ENCODE peak calls at places on chromosomes 13 and 19, in seven cellular contexts. K is PC-3; O is CD4-positive, alpha-beta memory T cell; F is CD4-positive, CD25-positive, alpha-beta regulatory T cell; Q is cardiac muscle cell; H is stomach; T is CD8-positive, alpha-beta T cell. I is an unnamed sample. For H3K36me3 and H3K4me1, the result is how much of the 10 kb centered on the place peaks cover.

GRCh38 chr19:5436101-5436947 is 18.9 kb upstream of the ZNRF4 start:
- DNase-seq in K (peak), O (no peak), F (no peak), Q (peak), H (no peak), T (no peak), I (peak)

GRCh38 chr13:113759525-113760137 is 605 bp downstream of the TMEM255B start:
- DNase-seq in K (peak), O (no peak), F (no peak), Q (peak), H (peak), T (no peak), I (no peak)

GRCh38 chr13:113998781-113999617 is 25.1 kb upstream of the C13orf46 start:
- DNase-seq in K (no peak), O (no peak), F (no peak), Q (no peak), H (no peak), T (no peak), I (no peak)

GRCh38 chr13:53873558-53873957 is 844.9 kb downstream of the OLFM4 start:
- DNase-seq in K (no peak), O (no peak), F (no peak), Q (no peak), H (no peak), T (no peak), I (no peak)

GRCh38 chr13:39637890-39638289 is 17.6 kb upstream of the COG6 start:
- DNase-seq in K (no peak), O (no peak), F (no peak), Q (no peak), H (no peak), T (no peak), I (no peak)

GRCh38 chr19:55640577-55641375 is at the start of gene ZNF580:
- DNase-seq in K (peak), O (peak), F (peak), Q (peak), H (peak), T (peak), I (peak)

GRCh38 chr19:48991823-48992570 is 1.1 kb downstream of the GYS1 start:
- DNase-seq in K (peak), O (no peak), F (no peak), Q (peak), H (peak), T (no peak), I (peak)

GRCh38 chr13:46909037-46909436 is 12.2 kb upstream of the HTR2A start:
- DNase-seq in K (no peak), O (no peak), F (no peak), Q (peak), H (no peak), T (no peak), I (no peak)

GRCh38 chr13:111909501-111909900 is 157.4 kb upstream of the SOX1 start:
- DNase-seq in K (no peak), O (no peak), F (no peak), Q (no peak), H (no peak), T (no peak), I (no peak)

GRCh38 chr13:71828117-71828516 is 38.9 kb downstream of the DACH1 start:
- DNase-seq in K (no peak), O (no peak), F (no peak), Q (no peak), H (no peak), T (no peak), I (peak)

GRCh38 chr13:100262404-100262803 is 173.5 kb downstream of the PCCA start:
- DNase-seq in K (no peak), O (no peak), F (no peak), Q (no peak), H (no peak), T (no peak), I (no peak)

GRCh38 chr13:40187836-40188591 is 478.4 kb downstream of the FOXO1 start:
- DNase-seq in K (no peak), O (peak), F (peak), Q (no peak), H (no peak), T (peak), I (no peak)

GRCh38 chr13:40812724-40813445 is 23.5 kb downstream of the SLC25A15 start:
- DNase-seq in K (peak), O (no peak), F (no peak), Q (peak), H (no peak), T (no peak), I (no peak)

GRCh38 chr13:106599875-106600797 is 32.2 kb upstream of the ARGLU1 start:
- DNase-seq in K (peak), O (peak), F (peak), Q (peak), H (no peak), T (no peak), I (no peak)

GRCh38 chr13:33763021-33763420 is 54.9 kb upstream of the RFC3 start:
- DNase-seq in K (no peak), O (no peak), F (no peak), Q (peak), H (no peak), T (no peak), I (no peak)

GRCh38 chr19:2613507-2614295 is 88.8 kb downstream of the GNG7 start:
- DNase-seq in K (peak), O (peak), F (peak), Q (peak), H (peak), T (peak), I (peak)

GRCh38 chr19:1249990-1250298 is 1.6 kb downstream of the MIDN start:
- DNase-seq in K (no peak), O (no peak), F (no peak), Q (no peak), H (no peak), T (no peak), I (no peak)

GRCh38 chr19:46764817-46765291 is 18.6 kb upstream of the STRN4 start:
- DNase-seq in K (no peak), O (no peak), F (no peak), Q (no peak), H (no peak), T (no peak), I (no peak)

GRCh38 chr13:45356966-45357689 is 16.1 kb upstream of the TPT1 start:
- DNase-seq in K (no peak), O (no peak), F (no peak), Q (no peak), H (no peak), T (no peak), I (no peak)

GRCh38 chr13:28684257-28684656 is 25.3 kb downstream of the POMP start:
- DNase-seq in K (no peak), O (no peak), F (no peak), Q (no peak), H (no peak), T (no peak), I (peak)

GRCh38 chr13:99346328-99347070 is 39.3 kb upstream of the GPR183 start:
- DNase-seq in K (no peak), O (no peak), F (no peak), Q (no peak), H (no peak), T (no peak), I (no peak)

GRCh38 chr13:93039131-93039530 is 187.5 kb upstream of the GPC6 start:
- DNase-seq in K (no peak), O (no peak), F (no peak), Q (peak), H (no peak), T (no peak), I (no peak)

GRCh38 chr13:63124863-63125262 is 1709.2 kb upstream of the PCDH20 start:
- DNase-seq in K (peak), O (no peak), F (no peak), Q (peak), H (no peak), T (no peak), I (no peak)

GRCh38 chr19:47863514-47863936 is 4.5 kb downstream of the TPRX2 start:
- DNase-seq in K (peak), O (peak), F (peak), Q (peak), H (peak), T (peak), I (peak)

GRCh38 chr13:26480246-26480855 is 77.1 kb upstream of the WASF3 start:
- DNase-seq in K (peak), O (no peak), F (no peak), Q (peak), H (no peak), T (no peak), I (no peak)

GRCh38 chr19:46950526-46951235 is 69.0 kb upstream of the NPAS1 start:
- DNase-seq in K (no peak), O (no peak), F (no peak), Q (no peak), H (no peak), T (no peak), I (no peak)

GRCh38 chr13:72853000-72853399 is 71.1 kb downstream of the PIBF1 start:
- DNase-seq in K (no peak), O (no peak), F (no peak), Q (peak), H (no peak), T (no peak), I (no peak)

GRCh38 chr13:112042496-112042895 is 24.5 kb upstream of the SOX1 start:
- DNase-seq in K (peak), O (no peak), F (no peak), Q (no peak), H (no peak), T (no peak), I (no peak)

GRCh38 chr13:44396295-44396962 is 22.8 kb downstream of the SERP2 start:
- DNase-seq in K (no peak), O (no peak), F (no peak), Q (no peak), H (no peak), T (no peak), I (no peak)

GRCh38 chr13:37316935-37317334 is 211.5 kb upstream of the CSNK1A1L start:
- DNase-seq in K (no peak), O (no peak), F (no peak), Q (no peak), H (no peak), T (no peak), I (no peak)

GRCh38 chr19:4365791-4366665 is 22.7 kb downstream of the MPND start:
- DNase-seq in K (no peak), O (no peak), F (no peak), Q (no peak), H (no peak), T (no peak), I (no peak)

GRCh38 chr19:45814166-45814780 is 835 bp downstream of the RSPH6A start:
- DNase-seq in K (no peak), O (no peak), F (no peak), Q (no peak), H (no peak), T (no peak), I (no peak)

GRCh38 chr13:44573790-44574465 is 2.2 kb downstream of the TSC22D1 start:
- DNase-seq in K (peak), O (no peak), F (peak), Q (peak), H (peak), T (no peak), I (peak)

GRCh38 chr19:32287086-32287485 is 58.3 kb upstream of the ZNF507 start:
- DNase-seq in K (no peak), O (no peak), F (no peak), Q (peak), H (no peak), T (no peak), I (no peak)

GRCh38 chr13:46804391-46804815 is 7.4 kb upstream of the ESD start:
- DNase-seq in K (peak), O (no peak), F (no peak), Q (peak), H (no peak), T (no peak), I (no peak)

GRCh38 chr13:37446503-37446902 is 152.1 kb downstream of the POSTN start:
- DNase-seq in K (peak), O (no peak), F (no peak), Q (peak), H (no peak), T (no peak), I (no peak)

GRCh38 chr13:27097691-27098090 is 73.9 kb downstream of the USP12 start:
- DNase-seq in K (no peak), O (no peak), F (no peak), Q (no peak), H (no peak), T (no peak), I (no peak)

GRCh38 chr19:36120984-36121358 is 5.7 kb downstream of the TBCB start:
- DNase-seq in K (no peak), O (no peak), F (no peak), Q (no peak), H (no peak), T (no peak), I (no peak)

GRCh38 chr19:36116344-36116637 is 1.0 kb downstream of the TBCB start:
- DNase-seq in K (no peak), O (no peak), F (no peak), Q (no peak), H (no peak), T (no peak), I (no peak)

GRCh38 chr19:36120092-36120983 is 5.1 kb downstream of the TBCB start:
- DNase-seq in K (no peak), O (no peak), F (no peak), Q (no peak), H (no peak), T (no peak), I (peak)

GRCh38 chr19:36125557-36125956 is 10.3 kb downstream of the TBCB start:
- DNase-seq in K (no peak), O (no peak), F (no peak), Q (no peak), H (no peak), T (no peak), I (no peak)

DNA sequence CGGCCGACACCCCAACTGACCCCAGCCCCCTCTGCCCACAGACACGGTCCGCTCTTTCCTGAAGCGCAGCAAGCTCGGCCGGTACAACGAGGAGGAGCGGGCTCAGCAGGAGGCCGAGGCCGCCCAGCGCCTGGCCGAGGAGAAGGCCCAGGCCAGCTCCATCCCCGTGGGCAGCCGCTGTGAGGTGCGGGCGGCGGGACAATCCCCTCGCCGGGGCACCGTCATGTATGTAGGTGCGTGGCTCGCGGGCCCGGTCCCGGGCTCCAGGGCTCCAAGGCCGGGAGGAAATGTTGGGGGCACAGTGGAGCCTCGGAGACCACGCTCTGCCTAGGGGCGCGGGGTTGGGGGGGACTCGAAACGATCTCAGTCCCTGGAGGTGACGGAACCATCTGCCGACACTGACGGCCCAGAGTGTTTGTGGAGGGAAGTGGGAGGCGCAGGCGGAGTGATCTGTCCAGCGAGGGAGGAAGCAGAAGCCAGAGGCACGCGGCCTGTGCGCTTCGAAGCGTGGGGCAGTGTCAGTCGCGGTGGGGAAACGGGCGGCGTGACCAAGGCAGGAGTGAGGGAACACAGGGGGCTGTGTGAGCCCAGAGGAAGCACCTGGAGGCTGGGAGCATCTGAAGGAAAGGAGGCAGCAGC is 6.3 kb downstream of the TBCB start:
- DNase-seq in K (no peak), O (no peak), F (no peak), Q (no peak), H (no peak), T (no peak), I (no peak)
- H3K36me3 ChIP-seq in K (under half), O (under half), F (under half), Q (under half), H (under half), T (under half), I (under half)

DNA sequence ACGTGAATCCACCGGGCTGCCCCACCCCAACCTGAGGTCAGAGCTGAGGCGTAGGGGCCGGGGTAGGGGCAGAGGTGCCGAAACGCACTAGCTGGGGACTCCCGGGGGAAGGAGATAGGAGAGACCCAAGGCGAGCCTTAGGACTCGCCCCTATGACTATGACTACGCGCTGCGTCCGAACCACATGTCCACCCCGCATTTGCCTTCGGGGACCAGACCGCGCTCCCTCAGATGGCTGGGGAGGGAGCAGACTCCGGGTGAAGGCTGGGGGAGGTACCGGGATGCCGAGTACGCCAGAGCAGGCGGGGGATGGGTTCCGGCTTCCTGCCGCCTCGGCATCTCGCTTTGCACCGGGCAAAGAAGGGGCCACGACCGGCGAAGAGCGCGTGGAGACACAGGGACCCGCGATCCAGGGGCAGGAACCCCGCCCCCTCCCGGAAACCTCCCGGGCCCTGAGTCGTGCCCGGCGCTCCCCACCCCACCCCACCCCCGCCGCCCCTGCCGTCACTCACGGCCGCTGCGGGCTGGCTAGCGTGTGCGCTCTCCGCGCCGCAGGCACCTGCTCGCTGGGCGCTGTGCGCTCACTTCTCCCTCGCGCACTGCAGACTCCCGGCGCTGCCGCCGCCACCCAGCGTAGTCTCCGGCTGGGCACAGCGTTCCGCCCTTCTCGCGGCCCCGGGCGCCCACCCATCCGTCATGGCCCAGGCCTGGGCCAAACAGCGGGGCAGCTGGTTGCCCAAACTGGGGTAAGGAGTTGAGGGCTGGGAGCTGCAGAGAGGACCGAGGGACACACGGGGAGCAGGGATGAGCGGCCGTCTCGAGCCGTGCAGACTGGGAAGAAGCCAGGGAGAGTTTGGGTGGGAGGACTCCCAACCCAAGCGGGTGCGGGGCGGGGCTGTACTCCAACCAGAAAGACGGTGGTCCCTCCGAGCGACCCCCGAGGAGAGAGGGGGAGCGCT is 603 bp upstream of the VSTM2B start:
- DNase-seq in K (no peak), O (no peak), F (no peak), Q (no peak), H (no peak), T (no peak), I (no peak)
- H3K4me1 ChIP-seq in K (under half), O (under half), F (under half), Q (under half), H (half or more), T (under half), I (under half)

DNA sequence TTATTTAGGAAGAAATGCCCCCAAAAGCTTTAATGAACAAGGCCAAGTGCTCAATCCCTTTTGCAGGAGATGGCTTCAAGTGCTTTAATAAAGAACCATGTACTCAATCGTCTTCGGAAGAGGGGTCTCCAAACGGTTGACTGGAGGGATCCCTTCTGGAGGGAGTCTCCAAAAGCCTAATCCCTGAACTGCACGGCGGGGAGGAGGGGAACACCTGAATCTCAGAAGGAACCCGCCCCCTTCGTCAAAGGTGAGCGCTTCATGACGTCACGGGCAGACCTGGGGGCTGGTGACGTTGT is 497 bp downstream of the PAF1 start:
- DNase-seq in K (peak), O (no peak), F (peak), Q (no peak), H (peak), T (peak), I (no peak)
- H3K36me3 ChIP-seq in K (under half), O (half or more), F (half or more), Q (under half), H (half or more), T (under half), I (half or more)

DNA sequence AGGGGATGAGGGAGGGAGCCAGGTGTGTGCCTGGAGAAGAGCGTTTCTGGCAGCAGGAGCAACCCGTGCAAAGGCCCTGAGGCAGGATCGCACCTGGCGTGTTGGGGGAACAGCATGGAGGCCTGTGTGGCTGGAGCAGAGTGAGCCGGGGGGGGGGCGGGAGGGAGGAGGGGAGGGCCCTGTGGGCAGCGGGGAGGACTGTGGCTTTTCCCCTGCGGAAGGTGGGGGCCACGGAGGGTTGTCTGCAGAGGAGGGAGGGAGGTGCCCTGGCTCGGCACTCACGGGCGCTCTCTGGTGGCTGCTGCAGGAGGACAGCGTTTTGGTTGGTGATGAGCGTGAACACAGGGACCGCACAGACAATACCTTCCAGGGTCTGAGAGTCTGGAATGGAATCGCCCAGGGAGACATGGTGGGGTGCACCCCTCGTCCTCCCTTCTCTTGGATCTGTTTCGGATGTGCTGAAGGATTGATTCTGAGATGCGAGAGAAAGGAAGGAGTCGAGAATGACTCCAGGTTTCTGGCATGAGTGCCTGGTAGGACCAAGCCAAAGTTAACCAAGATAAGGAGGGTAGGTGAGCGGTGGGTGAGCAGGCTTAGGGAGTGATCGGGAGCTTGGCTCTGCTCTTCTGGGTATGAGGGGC is 6.5 kb downstream of the RAB11B start:
- DNase-seq in K (peak), O (peak), F (peak), Q (peak), H (peak), T (peak), I (peak)
- H3K4me1 ChIP-seq in K (under half), O (under half), F (under half), Q (under half), H (half or more), T (under half), I (under half)

GRCh38 chr19:23673132-23673531 is 13.9 kb downstream of the ZNF675 start:
- DNase-seq in K (no peak), O (no peak), F (no peak), Q (no peak), H (no peak), T (no peak), I (no peak)
- H3K36me3 ChIP-seq in K (half or more), O (under half), F (under half), Q (under half), H (under half), T (under half), I (under half)